ENCODE peak calls at places on chromosomes 16 and 17, in six cellular contexts. One of them, this sample, is unnamed.

GRCh38 chr17:17422217-17422610 is 54.6 kb upstream of the MED9 start:
- DNase-seq in A549: no peak
- DNase-seq in fibroblast of mammary gland: no peak
- DNase-seq in right cardiac atrium: no peak
- DNase-seq in lower leg skin: no peak
- DNase-seq in HFF-Myc: no peak
- DNase-seq in this sample: no peak

GRCh38 chr17:48814504-48814903 is 2.5 kb downstream of the TTLL6 start:
- DNase-seq in A549: peak
- DNase-seq in fibroblast of mammary gland: peak
- DNase-seq in right cardiac atrium: peak
- DNase-seq in lower leg skin: no peak
- DNase-seq in HFF-Myc: no peak
- DNase-seq in this sample: peak

GRCh38 chr16:4323845-4324478 is 8.1 kb downstream of the GLIS2 start:
- DNase-seq in A549: peak
- DNase-seq in fibroblast of mammary gland: peak
- DNase-seq in right cardiac atrium: peak
- DNase-seq in lower leg skin: no peak
- DNase-seq in HFF-Myc: no peak
- DNase-seq in this sample: peak

GRCh38 chr17:63425478-63425877 is 20.6 kb downstream of the CYB561 start:
- DNase-seq in A549: peak
- DNase-seq in fibroblast of mammary gland: peak
- DNase-seq in right cardiac atrium: peak
- DNase-seq in lower leg skin: peak
- DNase-seq in HFF-Myc: peak
- DNase-seq in this sample: peak

GRCh38 chr17:74736423-74737298 is at the start of gene RAB37:
- DNase-seq in A549: peak
- DNase-seq in fibroblast of mammary gland: peak
- DNase-seq in right cardiac atrium: peak
- DNase-seq in lower leg skin: no peak
- DNase-seq in HFF-Myc: no peak
- DNase-seq in this sample: peak

GRCh38 chr16:31177136-31177535 is 2.8 kb upstream of the FUS start:
- DNase-seq in A549: no peak
- DNase-seq in fibroblast of mammary gland: peak
- DNase-seq in right cardiac atrium: no peak
- DNase-seq in lower leg skin: no peak
- DNase-seq in HFF-Myc: peak
- DNase-seq in this sample: peak

GRCh38 chr17:49465352-49465751 is 29.7 kb upstream of the NGFR start:
- DNase-seq in A549: no peak
- DNase-seq in fibroblast of mammary gland: no peak
- DNase-seq in right cardiac atrium: peak
- DNase-seq in lower leg skin: no peak
- DNase-seq in HFF-Myc: no peak
- DNase-seq in this sample: no peak

GRCh38 chr16:1990336-1991134 is 765 bp downstream of the SYNGR3 start:
- DNase-seq in A549: no peak
- DNase-seq in fibroblast of mammary gland: no peak
- DNase-seq in right cardiac atrium: no peak
- DNase-seq in lower leg skin: no peak
- DNase-seq in HFF-Myc: no peak
- DNase-seq in this sample: no peak

GRCh38 chr16:27595993-27596392 is 46.0 kb downstream of the KATNIP start:
- DNase-seq in A549: no peak
- DNase-seq in fibroblast of mammary gland: no peak
- DNase-seq in right cardiac atrium: no peak
- DNase-seq in lower leg skin: no peak
- DNase-seq in HFF-Myc: no peak
- DNase-seq in this sample: peak

GRCh38 chr17:43584666-43585102 is 38.5 kb upstream of the ETV4 start:
- DNase-seq in A549: no peak
- DNase-seq in fibroblast of mammary gland: no peak
- DNase-seq in right cardiac atrium: no peak
- DNase-seq in lower leg skin: no peak
- DNase-seq in HFF-Myc: no peak
- DNase-seq in this sample: no peak

GRCh38 chr16:84354306-84354705 is 14.0 kb upstream of the ATP2C2 start:
- DNase-seq in A549: no peak
- DNase-seq in fibroblast of mammary gland: no peak
- DNase-seq in right cardiac atrium: no peak
- DNase-seq in lower leg skin: no peak
- DNase-seq in HFF-Myc: no peak
- DNase-seq in this sample: no peak

GRCh38 chr17:31494259-31495048 is 103.0 kb downstream of the RAB11FIP4 start:
- DNase-seq in A549: no peak
- DNase-seq in fibroblast of mammary gland: no peak
- DNase-seq in right cardiac atrium: no peak
- DNase-seq in lower leg skin: no peak
- DNase-seq in HFF-Myc: no peak
- DNase-seq in this sample: no peak

GRCh38 chr16:21990381-21990944 is 10.5 kb downstream of the PDZD9 start:
- DNase-seq in A549: no peak
- DNase-seq in fibroblast of mammary gland: no peak
- DNase-seq in right cardiac atrium: no peak
- DNase-seq in lower leg skin: no peak
- DNase-seq in HFF-Myc: no peak
- DNase-seq in this sample: no peak

GRCh38 chr17:17269926-17270773 is 10.9 kb downstream of the COPS3 start:
- DNase-seq in A549: no peak
- DNase-seq in fibroblast of mammary gland: peak
- DNase-seq in right cardiac atrium: no peak
- DNase-seq in lower leg skin: no peak
- DNase-seq in HFF-Myc: no peak
- DNase-seq in this sample: no peak

GRCh38 chr17:49217651-49218413 is 7.3 kb downstream of the ABI3 start:
- DNase-seq in A549: no peak
- DNase-seq in fibroblast of mammary gland: no peak
- DNase-seq in right cardiac atrium: peak
- DNase-seq in lower leg skin: peak
- DNase-seq in HFF-Myc: no peak
- DNase-seq in this sample: no peak

GRCh38 chr17:30344283-30345088 is 10.6 kb upstream of the TMIGD1 start:
- DNase-seq in A549: no peak
- DNase-seq in fibroblast of mammary gland: peak
- DNase-seq in right cardiac atrium: peak
- DNase-seq in lower leg skin: no peak
- DNase-seq in HFF-Myc: no peak
- DNase-seq in this sample: peak

GRCh38 chr16:67110136-67110847 is 551 bp downstream of the PHAF1 start:
- DNase-seq in A549: no peak
- DNase-seq in fibroblast of mammary gland: no peak
- DNase-seq in right cardiac atrium: no peak
- DNase-seq in lower leg skin: no peak
- DNase-seq in HFF-Myc: no peak
- DNase-seq in this sample: no peak

GRCh38 chr17:12296120-12296727 is 275.5 kb downstream of the MAP2K4 start:
- DNase-seq in A549: no peak
- DNase-seq in fibroblast of mammary gland: peak
- DNase-seq in right cardiac atrium: no peak
- DNase-seq in lower leg skin: no peak
- DNase-seq in HFF-Myc: no peak
- DNase-seq in this sample: no peak

GRCh38 chr17:38434178-38434665 is 6.0 kb downstream of the ARHGAP23 start:
- DNase-seq in A549: no peak
- DNase-seq in fibroblast of mammary gland: no peak
- DNase-seq in right cardiac atrium: peak
- DNase-seq in lower leg skin: no peak
- DNase-seq in HFF-Myc: no peak
- DNase-seq in this sample: no peak

GRCh38 chr16:75062135-75062943 is 54.2 kb downstream of the LDHD start:
- DNase-seq in A549: no peak
- DNase-seq in fibroblast of mammary gland: peak
- DNase-seq in right cardiac atrium: peak
- DNase-seq in lower leg skin: peak
- DNase-seq in HFF-Myc: no peak
- DNase-seq in this sample: no peak

GRCh38 chr16:9610727-9611126 is 519.3 kb downstream of the HAPSTR1 start:
- DNase-seq in A549: no peak
- DNase-seq in fibroblast of mammary gland: no peak
- DNase-seq in right cardiac atrium: no peak
- DNase-seq in lower leg skin: no peak
- DNase-seq in HFF-Myc: no peak
- DNase-seq in this sample: no peak

GRCh38 chr17:1649116-1649843 is 386 bp downstream of the RILP start:
- DNase-seq in A549: peak
- DNase-seq in fibroblast of mammary gland: peak
- DNase-seq in right cardiac atrium: peak
- DNase-seq in lower leg skin: peak
- DNase-seq in HFF-Myc: no peak
- DNase-seq in this sample: peak

GRCh38 chr16:63617047-63617989 is 1504.5 kb downstream of the CDH11 start:
- DNase-seq in A549: no peak
- DNase-seq in fibroblast of mammary gland: no peak
- DNase-seq in right cardiac atrium: peak
- DNase-seq in lower leg skin: no peak
- DNase-seq in HFF-Myc: no peak
- DNase-seq in this sample: peak

DNA sequence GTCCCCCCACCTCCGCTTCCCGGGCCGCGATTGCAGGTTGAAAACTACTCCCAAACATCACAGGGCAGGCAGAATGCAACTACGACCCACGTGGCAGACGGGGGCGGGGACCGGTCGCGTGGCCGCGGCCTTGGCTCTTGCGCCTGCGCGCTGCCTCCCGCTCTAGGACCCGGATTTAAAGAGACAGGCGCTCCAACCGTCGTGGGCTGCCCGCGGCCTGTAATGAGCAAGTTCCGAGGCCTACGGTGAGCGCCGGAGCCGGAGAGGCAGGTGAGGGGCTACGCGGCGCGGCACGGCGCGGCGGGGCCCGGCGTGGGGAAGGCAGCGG is at the start of gene LIG3:
- DNase-seq in A549: peak
- DNase-seq in fibroblast of mammary gland: peak
- DNase-seq in right cardiac atrium: peak
- DNase-seq in lower leg skin: peak
- DNase-seq in HFF-Myc: peak
- DNase-seq in this sample: peak
- H3K4me3 ChIP-seq in A549: peak
- H3K4me3 ChIP-seq in fibroblast of mammary gland: peak
- H3K4me3 ChIP-seq in right cardiac atrium: peak
- H3K4me3 ChIP-seq in lower leg skin: peak
- H3K4me3 ChIP-seq in HFF-Myc: peak
- H3K4me3 ChIP-seq in this sample: peak

DNA sequence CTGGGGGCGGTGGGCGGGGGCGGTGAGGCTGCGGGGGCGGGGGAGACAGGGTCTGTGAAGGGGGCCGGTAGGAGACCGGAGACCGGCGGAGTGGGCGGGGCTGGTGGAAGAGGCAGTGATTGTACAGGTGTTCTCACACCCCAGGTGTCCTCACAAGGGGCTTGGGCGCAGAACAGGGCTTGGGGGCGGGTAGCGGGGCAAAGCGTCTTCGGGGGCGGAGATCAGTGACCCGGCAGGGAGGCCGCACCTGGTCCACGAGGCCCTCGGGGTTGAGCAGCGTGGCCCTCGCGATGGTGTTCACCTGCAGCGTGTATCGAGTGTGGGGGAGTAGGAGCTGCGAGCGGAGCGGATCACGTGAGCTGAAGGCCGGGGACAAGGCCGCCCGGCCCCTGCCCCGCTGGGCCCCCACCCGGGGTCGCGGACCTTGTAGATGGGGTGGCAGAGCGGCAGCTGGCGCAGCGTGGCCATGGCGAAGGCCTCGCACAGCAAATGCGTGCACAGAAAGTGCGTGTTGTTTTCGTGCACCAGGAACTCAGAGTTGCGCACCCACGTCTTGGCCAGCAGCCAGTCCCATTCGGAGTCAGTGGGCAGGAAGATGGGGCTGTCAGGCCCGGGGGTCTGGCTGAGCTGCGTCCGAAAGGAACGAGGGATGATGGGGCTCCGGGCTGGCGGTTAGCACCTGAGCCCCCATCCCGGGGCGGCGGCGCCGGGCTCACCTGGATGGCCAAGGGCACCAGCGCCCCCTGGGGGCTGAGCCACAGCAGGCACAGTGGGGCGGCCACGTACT is 8.5 kb downstream of the ALOXE3 start:
- DNase-seq in A549: peak
- DNase-seq in fibroblast of mammary gland: peak
- DNase-seq in right cardiac atrium: peak
- DNase-seq in lower leg skin: peak
- DNase-seq in HFF-Myc: no peak
- DNase-seq in this sample: no peak
- H3K4me3 ChIP-seq in A549: no peak
- H3K4me3 ChIP-seq in fibroblast of mammary gland: peak
- H3K4me3 ChIP-seq in right cardiac atrium: peak
- H3K4me3 ChIP-seq in lower leg skin: no peak
- H3K4me3 ChIP-seq in HFF-Myc: no peak
- H3K4me3 ChIP-seq in this sample: no peak

GRCh38 chr17:67229109-67229991 is 15.6 kb downstream of the HELZ start:
- DNase-seq in A549: no peak
- DNase-seq in fibroblast of mammary gland: no peak
- DNase-seq in right cardiac atrium: no peak
- DNase-seq in lower leg skin: no peak
- DNase-seq in HFF-Myc: no peak
- DNase-seq in this sample: no peak
- H3K4me3 ChIP-seq in A549: no peak
- H3K4me3 ChIP-seq in fibroblast of mammary gland: no peak
- H3K4me3 ChIP-seq in right cardiac atrium: no peak
- H3K4me3 ChIP-seq in lower leg skin: no peak
- H3K4me3 ChIP-seq in HFF-Myc: no peak
- H3K4me3 ChIP-seq in this sample: no peak

GRCh38 chr17:79830763-79831366 is 8.4 kb downstream of the CBX4 start:
- DNase-seq in A549: no peak
- DNase-seq in fibroblast of mammary gland: no peak
- DNase-seq in right cardiac atrium: no peak
- DNase-seq in lower leg skin: no peak
- DNase-seq in HFF-Myc: no peak
- DNase-seq in this sample: no peak
- H3K4me3 ChIP-seq in A549: no peak
- H3K4me3 ChIP-seq in fibroblast of mammary gland: no peak
- H3K4me3 ChIP-seq in right cardiac atrium: no peak
- H3K4me3 ChIP-seq in lower leg skin: no peak
- H3K4me3 ChIP-seq in HFF-Myc: no peak
- H3K4me3 ChIP-seq in this sample: no peak